ENCODE peak calls at places on chromosomes 16 and 17, in eight cellular contexts. Y, E, P, A, G, F, Z and V are unnamed samples.
A peak's percentile ranks its signal among the peaks of the same experiment; 100 is the strongest.

GRCh38 chr16:5438591-5438990 is 341.0 kb upstream of the EEF2KMT start:
- DNase-seq in Y (no peak), E (no peak), P (no peak), A (no peak), G (no peak), F (no peak), Z (no peak), V (no peak)

GRCh38 chr16:70765491-70765890 is 35.5 kb downstream of the VAC14 start:
- DNase-seq in Y (no peak), E (no peak), P (no peak), A (no peak), G (no peak), F (no peak), Z (no peak), V (no peak)

GRCh38 chr17:70181866-70182265 is 12.5 kb downstream of the KCNJ2 start:
- DNase-seq in Y (no peak), E (no peak), P (no peak), A (no peak), G (no peak), F (no peak), Z (no peak), V (no peak)

GRCh38 chr16:58459344-58460218 is 40.4 kb upstream of the NDRG4 start:
- DNase-seq in Y (no peak), E (no peak), P (no peak), A (no peak), G (no peak), F (no peak), Z (no peak), V (no peak)

GRCh38 chr17:1091885-1092284 is 87.9 kb downstream of the ABR start:
- DNase-seq in Y (no peak), E (no peak), P (no peak), A (no peak), G (no peak), F (no peak), Z (peak; percentile 63), V (no peak)

GRCh38 chr17:37168731-37169353 is 206.9 kb upstream of the C17orf78 start:
- DNase-seq in Y (no peak), E (no peak), P (no peak), A (no peak), G (no peak), F (no peak), Z (no peak), V (no peak)

GRCh38 chr16:77905356-77905920 is 116.9 kb upstream of the CLEC3A start:
- DNase-seq in Y (no peak), E (no peak), P (no peak), A (no peak), G (no peak), F (no peak), Z (no peak), V (no peak)

GRCh38 chr16:49484454-49484853 is 110.8 kb downstream of the C16orf78 start:
- DNase-seq in Y (no peak), E (peak; percentile 53), P (no peak), A (peak; percentile 85), G (peak; percentile 44), F (peak; percentile 54), Z (peak; percentile 56), V (peak; percentile 62)

GRCh38 chr16:4016648-4017047 is 99.6 kb downstream of the ADCY9 start:
- DNase-seq in Y (no peak), E (no peak), P (no peak), A (no peak), G (no peak), F (no peak), Z (no peak), V (no peak)

GRCh38 chr16:73019456-73020362 is 28.2 kb downstream of the ZFHX3 start:
- DNase-seq in Y (no peak), E (no peak), P (no peak), A (peak; percentile 73), G (no peak), F (no peak), Z (no peak), V (no peak)

GRCh38 chr17:75133001-75133400 is 1.5 kb upstream of the NT5C start:
- DNase-seq in Y (no peak), E (no peak), P (no peak), A (no peak), G (no peak), F (no peak), Z (no peak), V (no peak)

GRCh38 chr17:4631836-4632582 is 9.5 kb downstream of the ALOX15 start:
- DNase-seq in Y (no peak), E (no peak), P (no peak), A (no peak), G (no peak), F (no peak), Z (no peak), V (no peak)

GRCh38 chr17:13601317-13601775 is 383 bp downstream of the HS3ST3A1 start:
- DNase-seq in Y (no peak), E (no peak), P (no peak), A (no peak), G (no peak), F (no peak), Z (no peak), V (peak; percentile 35)
- TF ChIP-seq CTCF in Y (no peak), E (no peak), P (no peak), A (no peak), G (no peak), F (no peak), Z (no peak), V (no peak)

DNA sequence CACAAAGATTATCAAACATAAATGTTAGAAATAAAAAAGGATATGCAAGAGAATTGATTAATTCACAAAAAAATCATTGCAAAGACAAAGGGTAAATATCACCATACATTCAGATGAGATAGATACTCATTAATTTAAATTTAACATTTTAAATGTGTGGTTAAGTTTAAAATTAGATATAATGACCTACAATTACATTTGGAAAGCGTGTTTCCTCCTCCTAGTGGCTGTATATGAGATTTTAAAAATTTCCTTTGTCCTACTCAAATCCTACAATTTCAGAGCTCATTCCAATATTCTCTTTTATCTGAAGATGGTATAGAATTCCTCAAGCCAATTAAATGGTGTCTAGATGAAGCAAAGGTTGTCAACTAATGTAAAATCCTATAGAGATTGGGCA is 169.2 kb upstream of the CDH8 start:
- DNase-seq in Y (no peak), E (no peak), P (no peak), A (no peak), G (no peak), F (no peak), Z (no peak), V (no peak)
- TF ChIP-seq CTCF in Y (no peak), E (no peak), P (no peak), A (no peak), G (no peak), F (no peak), Z (no peak), V (peak; percentile 53)

GRCh38 chr17:7744416-7744815 is 26.9 kb downstream of the DNAH2 start:
- DNase-seq in Y (no peak), E (no peak), P (no peak), A (no peak), G (no peak), F (peak; percentile 61), Z (no peak), V (no peak)

GRCh38 chr17:7742729-7743128 is 25.2 kb downstream of the DNAH2 start:
- DNase-seq in Y (no peak), E (no peak), P (no peak), A (no peak), G (no peak), F (no peak), Z (no peak), V (no peak)

GRCh38 chr17:7748098-7748775 is 30.7 kb downstream of the DNAH2 start:
- DNase-seq in Y (no peak), E (no peak), P (no peak), A (no peak), G (no peak), F (no peak), Z (no peak), V (no peak)

GRCh38 chr17:7747586-7747985 is 30.0 kb downstream of the DNAH2 start:
- DNase-seq in Y (no peak), E (no peak), P (no peak), A (no peak), G (no peak), F (no peak), Z (no peak), V (no peak)

GRCh38 chr17:7745748-7746470 is 28.4 kb downstream of the DNAH2 start:
- DNase-seq in Y (no peak), E (no peak), P (no peak), A (peak; percentile 71), G (peak; percentile 72), F (peak; percentile 84), Z (no peak), V (peak; percentile 30)
- TF ChIP-seq CTCF in Y (no peak), E (no peak), P (peak; percentile 12), A (no peak), G (no peak), F (no peak), Z (no peak), V (no peak)

DNA sequence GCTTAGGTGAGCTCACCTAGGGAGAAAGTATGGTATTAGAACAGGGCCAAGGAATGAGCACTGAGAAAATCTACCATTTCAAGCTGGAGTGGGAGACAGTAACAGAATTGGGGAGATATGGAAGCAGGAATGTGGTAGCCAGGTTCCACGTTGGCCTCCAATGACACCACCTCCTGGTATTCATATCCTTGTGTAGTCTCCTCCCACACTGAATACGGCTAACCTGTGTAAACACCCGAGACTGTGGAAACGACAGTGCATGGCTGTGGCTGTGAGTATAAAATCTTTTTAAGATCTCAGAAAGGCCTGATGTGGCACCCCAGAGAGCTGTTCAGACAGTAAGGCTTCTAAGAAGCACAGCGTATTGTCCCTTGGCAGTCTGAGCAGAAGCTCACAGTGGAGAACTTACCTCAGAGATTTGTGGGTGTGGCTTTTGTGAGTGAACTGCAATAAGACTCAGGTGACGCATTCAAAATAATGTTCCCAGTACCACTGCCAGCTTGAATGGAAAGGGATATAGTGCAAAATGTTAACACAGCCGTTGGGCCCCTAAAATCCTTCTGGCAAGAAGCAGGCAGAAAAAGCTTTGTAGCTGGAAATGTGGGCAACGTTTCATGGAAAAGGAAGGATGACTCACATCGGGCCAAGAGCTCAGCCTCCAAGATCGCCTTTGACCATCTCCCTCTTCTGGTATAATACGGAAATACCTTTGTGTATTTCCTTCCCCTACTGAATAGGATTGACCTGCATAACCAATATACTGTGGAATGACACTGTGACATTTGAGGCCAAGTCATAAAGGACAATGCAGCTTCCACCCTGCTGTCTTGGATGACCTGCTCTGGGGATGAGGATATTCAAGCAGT is 14.4 kb downstream of the SDR42E1 start:
- DNase-seq in Y (no peak), E (no peak), P (no peak), A (no peak), G (no peak), F (no peak), Z (no peak), V (no peak)
- TF ChIP-seq CTCF in Y (no peak), E (no peak), P (peak; percentile 22), A (no peak), G (no peak), F (peak; percentile 13), Z (no peak), V (peak; percentile 37)

DNA sequence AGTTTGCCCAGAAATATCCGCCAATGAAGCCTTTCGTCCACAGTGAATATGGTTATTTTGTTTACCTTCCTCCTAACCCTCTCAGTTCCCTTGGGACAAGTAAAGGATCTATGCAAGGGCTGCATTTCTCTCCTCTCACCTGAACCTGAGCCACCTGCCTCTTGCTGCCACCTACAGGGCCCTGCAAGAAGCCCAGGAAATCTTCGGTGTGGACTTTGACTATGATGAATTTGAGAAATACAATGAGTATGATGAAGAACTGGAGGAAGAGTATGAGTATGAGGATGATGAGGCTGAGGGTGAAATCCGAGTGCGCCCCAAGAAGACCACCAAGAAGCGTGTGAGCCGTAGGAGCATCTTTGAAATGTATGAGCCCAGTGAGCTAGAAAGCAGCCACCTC is 14.0 kb downstream of the SUPT6H start:
- DNase-seq in Y (no peak), E (no peak), P (no peak), A (no peak), G (no peak), F (no peak), Z (no peak), V (no peak)
- TF ChIP-seq CTCF in Y (peak; percentile 56), E (peak; percentile 42), P (peak; percentile 43), A (no peak), G (no peak), F (no peak), Z (no peak), V (no peak)